ENCODE peak calls at places on chromosomes 7 and 10, in six cellular contexts. One of them, this sample, is unnamed.
A peak's percentile ranks its signal among the peaks of the same experiment; 100 is the strongest.

GRCh38 chr10:127878474-127879055 is 14.2 kb downstream of the CLRN3 start:
- DNase-seq in hypothalamus: no peak
- DNase-seq in fibroblast of the aortic adventitia: no peak
- DNase-seq in stimulated activated CD4-positive, alpha-beta T cell treated with anti-CD3 and anti-CD28 coated beads, Interleukin-4, amount 100 ng/mL, for 1 hour: no peak
- DNase-seq in epithelial cell of esophagus: peak; percentile 20
- DNase-seq in NCI-H2081: no peak
- DNase-seq in this sample: no peak

GRCh38 chr7:152158801-152159587 is 133.5 kb downstream of the GALNT11 start:
- DNase-seq in hypothalamus: no peak
- DNase-seq in fibroblast of the aortic adventitia: no peak
- DNase-seq in stimulated activated CD4-positive, alpha-beta T cell treated with anti-CD3 and anti-CD28 coated beads, Interleukin-4, amount 100 ng/mL, for 1 hour: no peak
- DNase-seq in epithelial cell of esophagus: peak; percentile 10
- DNase-seq in NCI-H2081: no peak
- DNase-seq in this sample: peak; percentile 79

GRCh38 chr7:13181221-13181620 is 493.8 kb downstream of the ARL4A start:
- DNase-seq in hypothalamus: no peak
- DNase-seq in fibroblast of the aortic adventitia: peak; percentile 24
- DNase-seq in stimulated activated CD4-positive, alpha-beta T cell treated with anti-CD3 and anti-CD28 coated beads, Interleukin-4, amount 100 ng/mL, for 1 hour: no peak
- DNase-seq in epithelial cell of esophagus: no peak
- DNase-seq in NCI-H2081: peak; percentile 42
- DNase-seq in this sample: no peak

GRCh38 chr10:131947631-131948347 is 33.9 kb downstream of the BNIP3 start:
- DNase-seq in hypothalamus: no peak
- DNase-seq in fibroblast of the aortic adventitia: peak; percentile 69
- DNase-seq in stimulated activated CD4-positive, alpha-beta T cell treated with anti-CD3 and anti-CD28 coated beads, Interleukin-4, amount 100 ng/mL, for 1 hour: no peak
- DNase-seq in epithelial cell of esophagus: peak; percentile 88
- DNase-seq in NCI-H2081: no peak
- DNase-seq in this sample: no peak

GRCh38 chr7:2036786-2037185 is 196.0 kb downstream of the MAD1L1 start:
- DNase-seq in hypothalamus: no peak
- DNase-seq in fibroblast of the aortic adventitia: no peak
- DNase-seq in stimulated activated CD4-positive, alpha-beta T cell treated with anti-CD3 and anti-CD28 coated beads, Interleukin-4, amount 100 ng/mL, for 1 hour: no peak
- DNase-seq in epithelial cell of esophagus: no peak
- DNase-seq in NCI-H2081: no peak
- DNase-seq in this sample: peak; percentile 8

GRCh38 chr10:122279725-122280141 is 8.6 kb downstream of the BTBD16 start:
- DNase-seq in hypothalamus: no peak
- DNase-seq in fibroblast of the aortic adventitia: peak; percentile 51
- DNase-seq in stimulated activated CD4-positive, alpha-beta T cell treated with anti-CD3 and anti-CD28 coated beads, Interleukin-4, amount 100 ng/mL, for 1 hour: no peak
- DNase-seq in epithelial cell of esophagus: peak; percentile 78
- DNase-seq in NCI-H2081: peak; percentile 6
- DNase-seq in this sample: no peak

GRCh38 chr7:376306-376969 is 86.5 kb downstream of the FOXL3 start:
- DNase-seq in hypothalamus: no peak
- DNase-seq in fibroblast of the aortic adventitia: no peak
- DNase-seq in stimulated activated CD4-positive, alpha-beta T cell treated with anti-CD3 and anti-CD28 coated beads, Interleukin-4, amount 100 ng/mL, for 1 hour: peak; percentile 1
- DNase-seq in epithelial cell of esophagus: peak; percentile 70
- DNase-seq in NCI-H2081: no peak
- DNase-seq in this sample: peak; percentile 49

GRCh38 chr10:34575882-34576281 is 239.2 kb downstream of the PARD3 start:
- DNase-seq in hypothalamus: no peak
- DNase-seq in fibroblast of the aortic adventitia: peak; percentile 34
- DNase-seq in stimulated activated CD4-positive, alpha-beta T cell treated with anti-CD3 and anti-CD28 coated beads, Interleukin-4, amount 100 ng/mL, for 1 hour: no peak
- DNase-seq in epithelial cell of esophagus: peak; percentile 51
- DNase-seq in NCI-H2081: no peak
- DNase-seq in this sample: no peak

This sample was measured in B cell.